ENCODE peak calls at places on chromosomes 2 and 18, in five cellular contexts. D is vagina, V is suprapubic skin, H is uterus, Q is AG04449. L is an unnamed sample.

GRCh38 chr2:128622916-128623620 is 304.4 kb upstream of the HS6ST1 start:
- DNase-seq in D (no peak), V (peak; percentile 24), H (no peak), Q (no peak), L (no peak)

GRCh38 chr18:79508565-79509535 is 113.1 kb downstream of the NFATC1 start:
- DNase-seq in D (no peak), V (peak; percentile 68), H (peak; percentile 20), Q (no peak), L (peak; percentile 62)

GRCh38 chr2:174259981-174260380 is 11.6 kb upstream of the OLA1 start:
- DNase-seq in D (no peak), V (no peak), H (no peak), Q (no peak), L (no peak)

GRCh38 chr2:207504513-207505171 is 25.1 kb upstream of the CREB1 start:
- DNase-seq in D (no peak), V (no peak), H (peak; percentile 21), Q (peak; percentile 67), L (no peak)

GRCh38 chr2:134372141-134372540 is 118.3 kb downstream of the MGAT5 start:
- DNase-seq in D (no peak), V (no peak), H (no peak), Q (no peak), L (no peak)

GRCh38 chr2:8138525-8138922 is 543.3 kb upstream of the ID2 start:
- DNase-seq in D (no peak), V (no peak), H (no peak), Q (no peak), L (no peak)

GRCh38 chr18:48893559-48894265 is 57.1 kb downstream of the SMAD7 start:
- DNase-seq in D (no peak), V (peak; percentile 59), H (no peak), Q (no peak), L (no peak)

GRCh38 chr2:222844323-222844722 is 16.5 kb upstream of the ACSL3 start:
- DNase-seq in D (no peak), V (no peak), H (no peak), Q (peak; percentile 47), L (no peak)

GRCh38 chr2:29309090-29310054 is 194.2 kb downstream of the CLIP4 start:
- DNase-seq in D (no peak), V (no peak), H (no peak), Q (no peak), L (no peak)

GRCh38 chr2:11569636-11570035 is 35.8 kb downstream of the GREB1 start:
- DNase-seq in D (no peak), V (peak; percentile 42), H (peak; percentile 10), Q (no peak), L (no peak)

GRCh38 chr18:31562726-31563125 is 29.0 kb upstream of the TTR start:
- DNase-seq in D (no peak), V (no peak), H (no peak), Q (no peak), L (no peak)

GRCh38 chr2:96758987-96759386 is 1.7 kb upstream of the CNNM4 start:
- DNase-seq in D (no peak), V (no peak), H (no peak), Q (no peak), L (no peak)

GRCh38 chr2:164257794-164258193 is 363.5 kb downstream of the GRB14 start:
- DNase-seq in D (no peak), V (no peak), H (no peak), Q (no peak), L (no peak)

GRCh38 chr2:233976690-233977294 is 59.6 kb downstream of the TRPM8 start:
- DNase-seq in D (no peak), V (no peak), H (no peak), Q (peak; percentile 17), L (no peak)

GRCh38 chr2:105248316-105249070 is 7.0 kb downstream of the GPR45 start:
- DNase-seq in D (no peak), V (no peak), H (no peak), Q (no peak), L (no peak)

GRCh38 chr2:180187611-180188010 is 180.5 kb upstream of the CWC22 start:
- DNase-seq in D (no peak), V (no peak), H (no peak), Q (no peak), L (no peak)

GRCh38 chr2:195620499-195620898 is 36.5 kb upstream of the SLC39A10 start:
- DNase-seq in D (no peak), V (no peak), H (no peak), Q (no peak), L (no peak)

GRCh38 chr2:2933421-2933820 is 444.2 kb downstream of the EIPR1 start:
- DNase-seq in D (peak; percentile 56), V (no peak), H (no peak), Q (no peak), L (no peak)

GRCh38 chr2:120771556-120772208 is 36.0 kb downstream of the GLI2 start:
- DNase-seq in D (no peak), V (peak; percentile 44), H (peak; percentile 81), Q (peak; percentile 71), L (no peak)

GRCh38 chr2:50838316-50838715 is 193.6 kb downstream of the NRXN1 start:
- DNase-seq in D (no peak), V (no peak), H (no peak), Q (no peak), L (no peak)

GRCh38 chr18:76922107-76922506 is 99.8 kb downstream of the ZNF236 start:
- DNase-seq in D (no peak), V (no peak), H (no peak), Q (no peak), L (no peak)

GRCh38 chr18:41396861-41397260 is 558.2 kb upstream of the PIK3C3 start:
- DNase-seq in D (no peak), V (no peak), H (no peak), Q (no peak), L (no peak)

GRCh38 chr18:41389936-41390667 is 564.9 kb upstream of the PIK3C3 start:
- DNase-seq in D (no peak), V (no peak), H (no peak), Q (no peak), L (no peak)

GRCh38 chr18:41391616-41392610 is 563.1 kb upstream of the PIK3C3 start:
- DNase-seq in D (no peak), V (no peak), H (no peak), Q (no peak), L (peak; percentile 74)

GRCh38 chr18:41396211-41396610 is 558.8 kb upstream of the PIK3C3 start:
- DNase-seq in D (no peak), V (no peak), H (no peak), Q (no peak), L (no peak)

DNA sequence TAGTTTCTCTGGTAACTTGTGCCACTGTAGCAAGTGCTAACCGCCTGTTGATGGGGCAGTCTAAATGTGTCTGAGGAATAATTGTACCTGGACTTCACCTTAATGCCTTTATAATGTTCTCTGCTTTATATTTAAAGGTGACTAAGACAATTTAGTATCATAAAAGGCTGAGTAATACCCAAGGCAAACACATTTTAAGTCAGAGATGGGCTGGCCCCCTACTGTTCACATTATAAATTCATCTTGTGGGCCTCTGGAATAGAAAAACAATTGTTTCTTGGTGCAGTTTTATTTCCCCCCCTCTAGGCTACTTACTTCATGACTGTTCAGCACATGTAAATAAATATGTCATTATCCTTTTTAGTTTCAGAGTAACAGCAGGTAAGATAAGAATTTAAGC is 559.3 kb upstream of the PIK3C3 start:
- DNase-seq in D (no peak), V (no peak), H (no peak), Q (no peak), L (no peak)
- TF ChIP-seq CTCF in D (no peak), V (no peak), H (no peak), Q (no peak), L (peak; percentile 46)

DNA sequence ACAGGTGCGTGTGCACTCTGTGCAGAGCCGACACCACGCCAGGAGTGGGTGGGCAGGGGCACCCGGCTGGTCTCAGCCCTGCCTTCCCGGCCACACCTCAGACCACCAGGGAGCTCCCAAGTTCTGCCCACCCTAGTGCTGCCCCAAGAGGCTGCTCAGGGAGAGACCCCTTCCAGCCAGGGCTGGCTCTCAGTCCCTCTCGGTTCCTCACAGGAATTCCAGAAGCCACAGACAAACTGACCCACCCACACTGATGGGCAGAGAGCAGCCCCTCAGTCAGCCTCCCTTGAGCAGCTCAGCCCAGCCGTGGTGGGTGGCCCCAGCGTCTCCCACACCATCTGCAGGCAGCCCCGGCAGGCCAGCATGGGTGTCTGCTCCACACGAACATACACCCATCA is 33.8 kb downstream of the GPC1 start:
- DNase-seq in D (no peak), V (no peak), H (peak; percentile 13), Q (no peak), L (no peak)
- TF ChIP-seq CTCF in D (no peak), V (no peak), H (no peak), Q (no peak), L (peak; percentile 30)

GRCh38 chr2:65281626-65282351 is 54.2 kb downstream of the ACTR2 start:
- DNase-seq in D (no peak), V (no peak), H (peak; percentile 36), Q (no peak), L (no peak)

GRCh38 chr2:65278450-65279030 is 50.9 kb downstream of the ACTR2 start:
- DNase-seq in D (no peak), V (no peak), H (no peak), Q (no peak), L (no peak)

GRCh38 chr2:65277791-65278449 is 50.3 kb downstream of the ACTR2 start:
- DNase-seq in D (no peak), V (no peak), H (no peak), Q (no peak), L (no peak)

GRCh38 chr2:65279756-65280155 is 52.1 kb downstream of the ACTR2 start:
- DNase-seq in D (no peak), V (no peak), H (no peak), Q (no peak), L (no peak)

DNA sequence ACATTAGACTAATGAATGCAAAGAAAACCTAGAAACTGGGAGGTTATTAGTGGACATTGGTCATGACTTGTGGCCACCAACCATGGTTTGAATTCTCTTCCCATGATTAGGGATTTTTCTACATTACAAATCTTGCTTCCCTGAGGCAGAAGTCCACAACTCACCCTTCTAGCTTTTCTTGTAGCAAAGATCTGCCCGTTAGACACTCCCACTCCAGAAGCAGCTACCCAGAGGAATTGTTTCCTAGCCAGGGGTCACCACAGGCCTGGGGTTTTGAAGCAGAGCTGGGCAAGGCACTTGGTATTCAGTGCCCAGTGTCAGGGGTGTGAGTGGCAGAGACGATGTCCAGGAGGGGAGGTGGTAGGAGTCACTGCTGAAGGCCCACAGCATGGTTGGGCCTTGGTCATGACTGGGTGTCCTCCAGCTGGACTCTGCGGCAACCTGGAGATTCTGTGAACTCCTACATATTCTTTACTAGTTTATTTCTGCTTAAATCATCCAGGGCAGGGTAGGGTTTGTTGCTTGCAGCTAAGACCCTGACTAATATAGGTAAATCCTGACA is 54.9 kb downstream of the ACTR2 start:
- DNase-seq in D (no peak), V (no peak), H (no peak), Q (no peak), L (no peak)
- TF ChIP-seq CTCF in D (no peak), V (no peak), H (no peak), Q (no peak), L (no peak)

DNA sequence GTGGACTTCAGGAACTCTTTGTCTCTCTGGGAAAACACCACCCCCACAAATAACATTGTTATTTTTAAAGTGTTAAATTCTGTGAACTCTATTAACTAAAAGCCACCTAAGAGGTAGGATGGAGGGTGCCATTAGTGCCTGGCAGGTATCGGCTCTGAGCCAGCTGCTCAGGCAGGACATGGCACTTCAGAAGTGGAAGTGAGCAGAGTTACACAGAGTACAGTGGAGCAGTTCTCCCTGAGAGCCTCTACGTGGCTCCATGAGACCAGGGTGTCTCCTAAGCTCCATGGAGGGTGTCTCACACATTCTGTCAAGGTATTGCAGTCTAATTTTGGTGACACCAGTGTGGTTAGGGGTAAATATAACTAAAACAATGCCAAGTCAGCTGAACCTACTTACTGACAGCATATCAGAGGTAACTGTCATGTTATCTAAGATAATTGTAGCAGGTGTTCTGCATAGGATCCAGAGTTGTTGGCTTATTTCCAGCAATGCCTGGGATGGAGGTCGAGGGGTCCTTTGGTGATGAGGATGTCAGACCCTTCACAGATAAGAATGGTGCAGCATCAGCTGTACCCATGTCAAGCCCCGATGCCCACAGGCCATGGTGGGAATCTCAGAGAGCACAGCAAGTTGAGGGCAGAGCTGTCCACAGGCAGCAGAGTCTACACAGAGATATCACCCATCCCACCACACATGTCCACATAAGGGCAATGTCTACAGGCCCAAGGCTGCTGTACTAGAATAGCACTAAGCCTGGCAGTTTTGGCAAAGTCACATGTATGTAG is 8.6 kb upstream of the MALL start:
- DNase-seq in D (no peak), V (no peak), H (no peak), Q (no peak), L (no peak)
- TF ChIP-seq CTCF in D (no peak), V (no peak), H (no peak), Q (no peak), L (no peak)

L was measured in type B pancreatic cell.